ENCODE peak calls at places on chromosomes 13 and 19, in six cellular contexts. P is A673, Y is heart left ventricle, M is tibial artery, G is psoas muscle, A is left lung. U is an unnamed sample. For H3K4me1 and H3K27me3, the result is how much of the 10 kb centered on the place peaks cover.

GRCh38 chr13:106038752-106039151 is 496.7 kb downstream of the EFNB2 start:
- DNase-seq in P (no peak), Y (no peak), M (no peak), G (no peak), A (no peak), U (no peak)

GRCh38 chr19:35587326-35587725 is 1.4 kb downstream of the PMIS2 start:
- DNase-seq in P (no peak), Y (no peak), M (no peak), G (no peak), A (no peak), U (no peak)

GRCh38 chr13:67662997-67663396 is 432.9 kb upstream of the PCDH9 start:
- DNase-seq in P (no peak), Y (no peak), M (no peak), G (no peak), A (no peak), U (no peak)

GRCh38 chr13:50365683-50366391 is 350.6 kb downstream of the KCNRG start:
- DNase-seq in P (no peak), Y (no peak), M (no peak), G (no peak), A (no peak), U (no peak)

GRCh38 chr19:3494559-3494958 is 5.9 kb downstream of the DOHH start:
- DNase-seq in P (no peak), Y (no peak), M (no peak), G (no peak), A (no peak), U (no peak)

GRCh38 chr19:10514211-10515145 is 2.8 kb downstream of the S1PR5 start:
- DNase-seq in P (peak), Y (no peak), M (no peak), G (no peak), A (no peak), U (no peak)

GRCh38 chr19:12331211-12331941 is 2.1 kb downstream of the ZNF563 start:
- DNase-seq in P (no peak), Y (peak), M (no peak), G (no peak), A (no peak), U (no peak)

GRCh38 chr13:34657716-34658115 is 284.4 kb upstream of the NBEA start:
- DNase-seq in P (no peak), Y (no peak), M (no peak), G (no peak), A (no peak), U (no peak)

GRCh38 chr19:9671654-9672053 is 3.2 kb downstream of the ZNF562 start:
- DNase-seq in P (no peak), Y (no peak), M (no peak), G (no peak), A (no peak), U (no peak)

GRCh38 chr19:13299838-13300237 is 149.6 kb downstream of the IER2 start:
- DNase-seq in P (no peak), Y (no peak), M (no peak), G (no peak), A (no peak), U (no peak)

GRCh38 chr19:19654441-19654840 is 9.0 kb downstream of the ATP13A1 start:
- DNase-seq in P (no peak), Y (no peak), M (no peak), G (no peak), A (no peak), U (no peak)

GRCh38 chr13:33541962-33542308 is 256.4 kb upstream of the STARD13 start:
- DNase-seq in P (no peak), Y (no peak), M (no peak), G (no peak), A (no peak), U (no peak)

GRCh38 chr19:2428027-2428690 is 773 bp upstream of the TIMM13 start:
- DNase-seq in P (peak), Y (no peak), M (no peak), G (peak), A (no peak), U (no peak)

GRCh38 chr13:29589967-29590366 is 5.5 kb downstream of the SLC7A1 start:
- DNase-seq in P (no peak), Y (no peak), M (no peak), G (no peak), A (no peak), U (no peak)

GRCh38 chr13:30997697-30998547 is 65.5 kb downstream of the TEX26 start:
- DNase-seq in P (no peak), Y (peak), M (no peak), G (no peak), A (no peak), U (no peak)

GRCh38 chr19:8194528-8195275 is 14.5 kb upstream of the CERS4 start:
- DNase-seq in P (no peak), Y (no peak), M (no peak), G (no peak), A (peak), U (no peak)

GRCh38 chr13:38348890-38349289 is 761 bp upstream of the UFM1 start:
- DNase-seq in P (no peak), Y (no peak), M (no peak), G (no peak), A (no peak), U (no peak)

GRCh38 chr19:51710163-51710562 is 13.6 kb downstream of the HAS1 start:
- DNase-seq in P (no peak), Y (no peak), M (no peak), G (no peak), A (no peak), U (no peak)

GRCh38 chr13:73767747-73768315 is 366.4 kb downstream of the KLF12 start:
- DNase-seq in P (peak), Y (no peak), M (no peak), G (no peak), A (no peak), U (no peak)

GRCh38 chr13:33284016-33284415 is 1.5 kb downstream of the STARD13 start:
- DNase-seq in P (no peak), Y (no peak), M (no peak), G (no peak), A (no peak), U (no peak)

GRCh38 chr13:100751826-100752225 is 77.2 kb upstream of the TMTC4 start:
- DNase-seq in P (peak), Y (no peak), M (no peak), G (no peak), A (no peak), U (no peak)

GRCh38 chr19:40719414-40719894 is 2.5 kb downstream of the ITPKC start:
- DNase-seq in P (no peak), Y (no peak), M (no peak), G (peak), A (no peak), U (no peak)
- H3K4me1 ChIP-seq in P (under half), Y (half or more), M (half or more), G (under half), A (under half), U (under half)

DNA sequence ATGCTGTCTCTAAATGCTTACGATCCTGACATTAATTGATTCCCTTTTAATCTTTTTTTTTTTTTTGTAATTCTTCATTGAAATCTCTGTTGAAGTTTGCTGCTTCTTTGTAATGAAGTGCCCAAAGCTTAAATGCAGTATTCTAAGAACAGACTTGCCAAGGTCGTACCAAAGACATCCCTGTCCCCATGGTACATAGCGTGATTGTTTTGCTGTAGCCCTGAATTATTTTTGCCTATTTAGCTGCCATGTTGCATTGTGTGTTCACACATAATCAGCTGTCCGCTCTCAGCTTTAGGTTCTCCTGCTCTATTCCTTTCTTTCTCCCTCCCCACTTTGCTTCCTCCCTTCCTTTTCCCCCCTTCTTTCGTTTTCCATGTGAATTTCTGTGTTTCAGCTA is 21.1 kb downstream of the FGF9 start:
- DNase-seq in P (no peak), Y (no peak), M (no peak), G (no peak), A (no peak), U (no peak)
- H3K27me3 ChIP-seq in P (under half), Y (under half), M (under half), G (under half), A (under half), U (under half)

DNA sequence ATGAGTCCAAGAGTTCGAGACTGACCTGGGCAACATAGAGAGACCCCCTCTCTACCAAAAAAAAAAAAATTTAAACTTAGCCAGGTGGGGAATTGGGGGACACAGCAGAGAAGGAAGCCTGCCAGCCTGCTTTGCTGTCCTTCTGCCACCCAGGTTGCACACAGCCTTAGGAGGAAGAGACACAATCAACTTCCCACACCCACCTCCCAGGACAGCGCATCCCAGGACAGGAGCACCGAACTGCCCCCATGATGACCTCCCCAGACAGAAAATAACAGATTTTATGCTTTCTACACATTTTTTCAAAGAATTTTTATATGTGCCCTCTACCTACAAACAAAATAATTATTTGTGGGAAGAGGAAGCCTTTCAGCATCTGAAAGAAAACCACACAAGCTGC is 126.0 kb upstream of the ZNF507 start:
- DNase-seq in P (no peak), Y (no peak), M (no peak), G (no peak), A (no peak), U (no peak)
- H3K4me1 ChIP-seq in P (under half), Y (under half), M (under half), G (under half), A (under half), U (under half)

GRCh38 chr13:24827799-24828198 is 63.8 kb downstream of the RNF17 start:
- DNase-seq in P (peak), Y (no peak), M (no peak), G (no peak), A (no peak), U (no peak)

GRCh38 chr13:24821207-24821606 is 57.2 kb downstream of the RNF17 start:
- DNase-seq in P (no peak), Y (no peak), M (no peak), G (no peak), A (no peak), U (no peak)

DNA sequence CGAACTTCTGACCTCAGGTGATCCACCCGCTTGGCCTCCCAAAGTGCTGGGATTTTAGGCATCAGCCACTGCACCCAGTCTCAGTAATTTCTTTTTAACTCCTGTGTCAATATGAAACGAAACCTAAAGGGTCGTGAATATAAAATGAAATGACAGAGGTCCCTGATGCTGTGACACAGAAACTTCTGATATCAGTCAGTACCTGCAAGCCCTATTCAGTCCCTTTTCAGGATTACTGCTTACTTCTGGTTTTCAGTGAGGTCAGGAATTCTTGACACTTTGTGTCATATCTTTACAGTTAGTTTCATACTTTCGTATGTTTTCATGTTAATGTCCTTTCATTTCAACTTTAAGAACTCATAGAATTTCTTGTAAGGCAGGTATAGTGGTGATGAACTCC is 58.7 kb downstream of the RNF17 start:
- DNase-seq in P (no peak), Y (no peak), M (no peak), G (no peak), A (no peak), U (no peak)
- H3K27me3 ChIP-seq in P (under half), Y (under half), M (under half), G (under half), A (under half), U (under half)

DNA sequence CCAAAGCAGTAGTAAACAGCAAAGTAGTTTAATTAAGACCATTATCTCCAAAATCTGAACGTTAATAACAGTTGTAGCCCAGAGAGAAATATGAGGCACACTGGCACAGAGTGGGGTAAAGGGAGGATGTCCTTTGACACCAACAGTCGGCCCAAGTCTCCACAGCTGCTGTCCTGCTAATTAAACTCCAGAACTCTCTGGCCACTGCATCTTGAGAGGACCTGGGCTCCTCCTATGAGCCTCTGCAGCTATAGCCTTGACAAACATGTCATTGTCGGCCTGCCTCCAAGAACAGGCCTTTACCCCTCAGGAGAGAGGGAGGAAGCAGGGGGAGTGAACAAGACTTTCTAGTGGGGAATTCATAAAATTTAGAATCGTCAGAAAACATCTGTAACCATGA is 1170.4 kb downstream of the UQCRFS1 start:
- DNase-seq in P (no peak), Y (no peak), M (no peak), G (no peak), A (no peak), U (no peak)
- H3K4me1 ChIP-seq in P (under half), Y (under half), M (under half), G (under half), A (under half), U (under half)

DNA sequence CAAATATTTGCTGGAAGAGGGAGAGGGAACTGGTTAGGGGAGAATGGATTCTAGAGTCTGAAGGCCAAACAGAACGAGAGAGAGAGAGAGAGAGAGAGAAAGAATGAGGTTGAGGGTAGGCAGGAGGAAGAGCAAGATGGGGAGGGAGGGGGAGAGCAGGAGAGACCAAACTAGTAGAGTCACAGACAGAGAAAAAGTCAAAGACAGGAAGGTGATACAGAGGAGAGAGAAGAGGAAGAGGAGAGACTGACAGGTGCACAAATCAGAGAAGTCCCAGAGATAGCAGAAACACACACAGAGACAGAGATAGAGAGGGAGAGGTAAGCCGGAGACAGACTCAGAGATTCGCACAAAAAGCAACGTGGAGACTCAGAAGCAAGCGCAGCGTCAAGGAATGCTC is 5.6 kb upstream of the CACNG6 start:
- DNase-seq in P (no peak), Y (no peak), M (no peak), G (no peak), A (no peak), U (no peak)
- H3K27me3 ChIP-seq in P (under half), Y (under half), M (under half), G (under half), A (under half), U (under half)

GRCh38 chr19:28489126-28489660 is 723.8 kb downstream of the UQCRFS1 start:
- DNase-seq in P (no peak), Y (no peak), M (no peak), G (no peak), A (no peak), U (no peak)
- H3K4me1 ChIP-seq in P (under half), Y (under half), M (under half), G (under half), A (under half), U (under half)

U was measured in iPS DF 6.9.